ENCODE peak calls at places on chromosomes 3 and 15, in six cellular contexts. S is IMR-90, K is neuronal stem cell, F is H9, M is H1, E is trophoblast cell. Q is an unnamed sample.

GRCh38 chr15:88624971-88625290 is 3.8 kb downstream of the AEN start:
- DNase-seq in S (no peak), K (no peak), F (no peak), M (no peak), E (no peak), Q (no peak)

GRCh38 chr3:6447166-6447801 is 413.6 kb upstream of the GRM7 start:
- DNase-seq in S (no peak), K (no peak), F (no peak), M (no peak), E (no peak), Q (no peak)

GRCh38 chr3:24263069-24263668 is 231.5 kb downstream of the THRB start:
- DNase-seq in S (no peak), K (no peak), F (no peak), M (no peak), E (no peak), Q (no peak)

GRCh38 chr3:179098388-179099077 is 26.9 kb upstream of the ZMAT3 start:
- DNase-seq in S (peak), K (no peak), F (no peak), M (no peak), E (peak), Q (peak)

GRCh38 chr15:69003971-69004370 is 10.5 kb upstream of the NOX5 start:
- DNase-seq in S (no peak), K (no peak), F (no peak), M (peak), E (no peak), Q (no peak)

GRCh38 chr15:32029409-32029861 is 880 bp upstream of the CHRNA7 start:
- DNase-seq in S (no peak), K (peak), F (peak), M (peak), E (no peak), Q (no peak)

GRCh38 chr15:73237910-73238309 is 130.8 kb downstream of the HCN4 start:
- DNase-seq in S (no peak), K (no peak), F (no peak), M (no peak), E (no peak), Q (peak)

GRCh38 chr3:151439652-151440125 is 21.2 kb downstream of the IGSF10 start:
- DNase-seq in S (peak), K (peak), F (no peak), M (no peak), E (peak), Q (peak)

GRCh38 chr3:79255292-79255691 is 512.5 kb downstream of the ROBO1 start:
- DNase-seq in S (no peak), K (no peak), F (no peak), M (no peak), E (no peak), Q (no peak)

GRCh38 chr3:33355611-33356010 is 78.4 kb downstream of the FBXL2 start:
- DNase-seq in S (peak), K (no peak), F (no peak), M (no peak), E (no peak), Q (no peak)

GRCh38 chr15:73704869-73705645 is 20.9 kb downstream of the CD276 start:
- DNase-seq in S (peak), K (no peak), F (peak), M (peak), E (peak), Q (peak)

GRCh38 chr15:43287254-43287653 is 20.5 kb upstream of the TGM5 start:
- DNase-seq in S (no peak), K (no peak), F (no peak), M (no peak), E (no peak), Q (no peak)

GRCh38 chr3:175065492-175065891 is 206.4 kb downstream of the NAALADL2 start:
- DNase-seq in S (peak), K (no peak), F (no peak), M (no peak), E (no peak), Q (peak)

GRCh38 chr15:43266386-43266785 is 342 bp downstream of the TGM5 start:
- DNase-seq in S (no peak), K (no peak), F (no peak), M (no peak), E (no peak), Q (no peak)

GRCh38 chr3:41120461-41120860 is 78.8 kb upstream of the CTNNB1 start:
- DNase-seq in S (no peak), K (no peak), F (no peak), M (no peak), E (no peak), Q (no peak)

GRCh38 chr3:117939628-117940027 is 1095.0 kb downstream of the IGSF11 start:
- DNase-seq in S (no peak), K (no peak), F (no peak), M (no peak), E (no peak), Q (no peak)

GRCh38 chr3:119681279-119681678 is 4.1 kb upstream of the COX17 start:
- DNase-seq in S (peak), K (no peak), F (no peak), M (no peak), E (no peak), Q (peak)

GRCh38 chr15:57932348-57932747 is 133.2 kb downstream of the ALDH1A2 start:
- DNase-seq in S (no peak), K (no peak), F (no peak), M (no peak), E (no peak), Q (no peak)

GRCh38 chr15:29067949-29068348 is 182.2 kb downstream of the APBA2 start:
- DNase-seq in S (no peak), K (no peak), F (no peak), M (no peak), E (no peak), Q (peak)

GRCh38 chr3:17444865-17445264 is 297.6 kb downstream of the TBC1D5 start:
- DNase-seq in S (no peak), K (no peak), F (no peak), M (no peak), E (no peak), Q (no peak)

GRCh38 chr3:13019706-13020105 is 53.5 kb downstream of the IQSEC1 start:
- DNase-seq in S (no peak), K (no peak), F (no peak), M (no peak), E (no peak), Q (no peak)

GRCh38 chr3:182740710-182741109 is 52.6 kb upstream of the ATP11B start:
- DNase-seq in S (no peak), K (no peak), F (no peak), M (no peak), E (peak), Q (no peak)

GRCh38 chr3:14837188-14837587 is 18.4 kb downstream of the FGD5 start:
- DNase-seq in S (no peak), K (no peak), F (no peak), M (no peak), E (no peak), Q (no peak)

GRCh38 chr3:46692566-46692983 is 904 bp downstream of the ALS2CL start:
- DNase-seq in S (no peak), K (no peak), F (peak), M (peak), E (peak), Q (no peak)

GRCh38 chr3:114660124-114660523 is 366.3 kb downstream of the TIGIT start:
- DNase-seq in S (peak), K (no peak), F (no peak), M (no peak), E (no peak), Q (no peak)

GRCh38 chr3:22887664-22888291 is 315.3 kb upstream of the UBE2E2 start:
- DNase-seq in S (peak), K (no peak), F (no peak), M (no peak), E (peak), Q (peak)

GRCh38 chr15:49989498-49989897 is 129.5 kb downstream of the ATP8B4 start:
- DNase-seq in S (no peak), K (no peak), F (no peak), M (no peak), E (no peak), Q (no peak)

GRCh38 chr3:39121626-39122025 is 14.1 kb downstream of the TTC21A start:
- DNase-seq in S (no peak), K (no peak), F (no peak), M (no peak), E (no peak), Q (no peak)

GRCh38 chr15:43293402-43293801 is 26.7 kb upstream of the TGM5 start:
- DNase-seq in S (no peak), K (no peak), F (peak), M (peak), E (no peak), Q (no peak)

GRCh38 chr3:52046186-52046913 is 10.0 kb downstream of the DUSP7 start:
- DNase-seq in S (peak), K (no peak), F (no peak), M (no peak), E (peak), Q (peak)

GRCh38 chr3:113914646-113915045 is 33.2 kb upstream of the ZDHHC23 start:
- DNase-seq in S (peak), K (no peak), F (no peak), M (no peak), E (no peak), Q (no peak)

GRCh38 chr15:33068531-33068990 is 126.0 kb downstream of the FMN1 start:
- DNase-seq in S (no peak), K (no peak), F (peak), M (no peak), E (peak), Q (peak)

GRCh38 chr3:187669675-187670504 is at the start of gene SST:
- DNase-seq in S (peak), K (peak), F (peak), M (peak), E (peak), Q (peak)

GRCh38 chr15:90422043-90422442 is 34.0 kb downstream of the IQGAP1 start:
- DNase-seq in S (no peak), K (no peak), F (no peak), M (no peak), E (no peak), Q (no peak)

GRCh38 chr3:150673966-150674365 is 29.8 kb downstream of the ERICH6 start:
- DNase-seq in S (no peak), K (no peak), F (no peak), M (no peak), E (no peak), Q (no peak)

GRCh38 chr15:63504247-63504978 is at the start of gene USP3:
- DNase-seq in S (peak), K (peak), F (peak), M (peak), E (peak), Q (peak)
- H3K18ac ChIP-seq in S (peak), K (peak), F (no peak), M (peak), E (peak), Q (peak)

GRCh38 chr15:77034620-77035467 is 36.1 kb downstream of the TSPAN3 start:
- DNase-seq in S (no peak), K (no peak), F (peak), M (peak), E (no peak), Q (no peak)
- H2AFZ ChIP-seq in S (peak), K (no peak), F (no peak), M (no peak), E (no peak), Q (no peak)

GRCh38 chr3:123576119-123576518 is 8.7 kb downstream of the HACD2 start:
- DNase-seq in S (peak), K (no peak), F (no peak), M (no peak), E (no peak), Q (no peak)

GRCh38 chr3:123568875-123569274 is 16.0 kb downstream of the HACD2 start:
- DNase-seq in S (no peak), K (no peak), F (no peak), M (no peak), E (no peak), Q (no peak)

GRCh38 chr3:123571264-123571972 is 13.4 kb downstream of the HACD2 start:
- DNase-seq in S (no peak), K (no peak), F (peak), M (peak), E (no peak), Q (no peak)

GRCh38 chr3:123568034-123568433 is 16.8 kb downstream of the HACD2 start:
- DNase-seq in S (no peak), K (no peak), F (no peak), M (no peak), E (no peak), Q (no peak)

GRCh38 chr3:123571973-123572365 is 12.9 kb downstream of the HACD2 start:
- DNase-seq in S (no peak), K (no peak), F (no peak), M (no peak), E (no peak), Q (no peak)
- H3K18ac ChIP-seq in S (no peak), K (no peak), F (no peak), M (no peak), E (no peak), Q (no peak)

GRCh38 chr15:77992356-77993222 is 84.9 kb downstream of the TBC1D2B start:
- DNase-seq in S (no peak), K (no peak), F (no peak), M (no peak), E (no peak), Q (no peak)

GRCh38 chr15:77988386-77989301 is 88.9 kb downstream of the TBC1D2B start:
- DNase-seq in S (no peak), K (no peak), F (no peak), M (no peak), E (no peak), Q (no peak)

GRCh38 chr15:77991029-77991406 is 86.5 kb downstream of the TBC1D2B start:
- DNase-seq in S (no peak), K (no peak), F (no peak), M (no peak), E (no peak), Q (no peak)

GRCh38 chr15:77998592-77998991 is 78.9 kb downstream of the TBC1D2B start:
- DNase-seq in S (no peak), K (no peak), F (no peak), M (no peak), E (no peak), Q (no peak)

GRCh38 chr15:77993374-77993911 is 84.1 kb downstream of the TBC1D2B start:
- DNase-seq in S (no peak), K (no peak), F (no peak), M (no peak), E (no peak), Q (no peak)
- H2AFZ ChIP-seq in S (no peak), K (no peak), F (no peak), M (no peak), E (no peak), Q (no peak)

GRCh38 chr3:3127432-3128010 is 781 bp downstream of the TRNT1 start:
- DNase-seq in S (peak), K (no peak), F (no peak), M (no peak), E (no peak), Q (peak)
- H3K18ac ChIP-seq in S (peak), K (peak), F (peak), M (peak), E (peak), Q (peak)

GRCh38 chr3:64686446-64686908 is 1.3 kb downstream of the ADAMTS9 start:
- DNase-seq in S (peak), K (peak), F (no peak), M (no peak), E (no peak), Q (peak)

GRCh38 chr3:64687781-64688515 is at the start of gene ADAMTS9:
- DNase-seq in S (peak), K (peak), F (peak), M (peak), E (no peak), Q (peak)

GRCh38 chr3:64685800-64686445 is 1.9 kb downstream of the ADAMTS9 start:
- DNase-seq in S (peak), K (peak), F (peak), M (peak), E (no peak), Q (peak)

GRCh38 chr3:64685331-64685799 is 2.4 kb downstream of the ADAMTS9 start:
- DNase-seq in S (peak), K (no peak), F (no peak), M (no peak), E (no peak), Q (peak)

GRCh38 chr3:64687381-64687780 is 419 bp downstream of the ADAMTS9 start:
- DNase-seq in S (no peak), K (no peak), F (no peak), M (peak), E (no peak), Q (no peak)
- H2AFZ ChIP-seq in S (peak), K (peak), F (no peak), M (no peak), E (peak), Q (peak)

GRCh38 chr3:80331768-80332167 is 564.0 kb upstream of the ROBO1 start:
- DNase-seq in S (no peak), K (no peak), F (no peak), M (no peak), E (no peak), Q (no peak)

GRCh38 chr3:80338366-80338765 is 570.6 kb upstream of the ROBO1 start:
- DNase-seq in S (no peak), K (no peak), F (no peak), M (no peak), E (no peak), Q (no peak)

GRCh38 chr3:80334534-80334933 is 566.7 kb upstream of the ROBO1 start:
- DNase-seq in S (no peak), K (no peak), F (no peak), M (no peak), E (no peak), Q (no peak)
- H3K18ac ChIP-seq in S (no peak), K (no peak), F (no peak), M (no peak), E (no peak), Q (no peak)

DNA sequence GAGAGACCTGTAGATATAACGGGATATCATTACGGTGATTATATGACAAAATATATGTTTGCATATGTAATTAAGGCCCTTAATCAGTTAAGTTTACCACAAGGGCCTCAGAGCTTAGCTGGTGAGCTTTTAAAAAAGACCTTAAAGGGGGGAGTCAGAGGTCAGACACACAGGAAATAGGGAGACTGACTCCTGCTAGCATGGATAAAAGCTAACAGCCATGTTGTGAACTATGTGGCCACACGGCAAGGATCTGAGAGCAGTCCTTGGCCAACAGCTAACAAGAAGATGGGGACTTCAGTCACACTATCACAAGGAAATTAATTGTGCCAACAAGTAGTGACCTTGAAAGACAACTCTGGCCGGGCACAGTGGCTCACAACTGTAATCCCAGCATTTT is 3.1 kb downstream of the STAG1 start:
- DNase-seq in S (no peak), K (no peak), F (no peak), M (no peak), E (no peak), Q (no peak)
- H2AFZ ChIP-seq in S (peak), K (no peak), F (no peak), M (no peak), E (peak), Q (no peak)